ENCODE peak calls at places on chromosomes 5 and 9, in seven cellular contexts. One of them, this sample, is unnamed. For H3K4me1, the result is how much of the 10 kb centered on the place peaks cover.

GRCh38 chr9:12162101-12162500 is 531.1 kb upstream of the TYRP1 start:
- DNase-seq in colonic mucosa: no peak
- DNase-seq in HCT116: no peak
- DNase-seq in mesenchymal stem cell: no peak
- DNase-seq in psoas muscle: no peak
- DNase-seq in esophagus squamous epithelium: no peak
- DNase-seq in upper lobe of right lung: no peak
- DNase-seq in this sample: no peak

GRCh38 chr9:2465921-2466460 is 155.6 kb upstream of the VLDLR start:
- DNase-seq in mesenchymal stem cell: no peak
- DNase-seq in psoas muscle: no peak
- DNase-seq in upper lobe of right lung: no peak
- DNase-seq in colonic mucosa: peak
- DNase-seq in esophagus squamous epithelium: no peak
- DNase-seq in HCT116: peak
- DNase-seq in this sample: no peak

GRCh38 chr5:55919625-55920024 is 68.5 kb downstream of the IL31RA start:
- DNase-seq in upper lobe of right lung: no peak
- DNase-seq in esophagus squamous epithelium: no peak
- DNase-seq in colonic mucosa: peak
- DNase-seq in psoas muscle: no peak
- DNase-seq in HCT116: no peak
- DNase-seq in mesenchymal stem cell: no peak
- DNase-seq in this sample: no peak

GRCh38 chr5:106097308-106097707 is 1573.4 kb downstream of the EFNA5 start:
- DNase-seq in upper lobe of right lung: no peak
- DNase-seq in psoas muscle: no peak
- DNase-seq in colonic mucosa: no peak
- DNase-seq in HCT116: no peak
- DNase-seq in esophagus squamous epithelium: no peak
- DNase-seq in mesenchymal stem cell: no peak
- DNase-seq in this sample: no peak

GRCh38 chr5:157085930-157086329 is 22.9 kb downstream of the HAVCR2 start:
- DNase-seq in colonic mucosa: no peak
- DNase-seq in mesenchymal stem cell: no peak
- DNase-seq in psoas muscle: no peak
- DNase-seq in esophagus squamous epithelium: no peak
- DNase-seq in HCT116: no peak
- DNase-seq in upper lobe of right lung: no peak
- DNase-seq in this sample: no peak

GRCh38 chr9:94135222-94135621 is 51.0 kb downstream of the PTPDC1 start:
- DNase-seq in mesenchymal stem cell: peak
- DNase-seq in colonic mucosa: no peak
- DNase-seq in psoas muscle: no peak
- DNase-seq in esophagus squamous epithelium: no peak
- DNase-seq in upper lobe of right lung: no peak
- DNase-seq in HCT116: no peak
- DNase-seq in this sample: no peak

GRCh38 chr9:79670269-79670961 is 98.7 kb downstream of the TLE4 start:
- DNase-seq in psoas muscle: no peak
- DNase-seq in HCT116: no peak
- DNase-seq in upper lobe of right lung: no peak
- DNase-seq in mesenchymal stem cell: no peak
- DNase-seq in colonic mucosa: no peak
- DNase-seq in esophagus squamous epithelium: no peak
- DNase-seq in this sample: no peak

GRCh38 chr9:106785200-106785599 is 77.8 kb upstream of the ZNF462 start:
- DNase-seq in mesenchymal stem cell: no peak
- DNase-seq in psoas muscle: no peak
- DNase-seq in esophagus squamous epithelium: no peak
- DNase-seq in colonic mucosa: no peak
- DNase-seq in upper lobe of right lung: no peak
- DNase-seq in HCT116: no peak
- DNase-seq in this sample: no peak

GRCh38 chr9:108536836-108537601 is 318.8 kb downstream of the ACTL7B start:
- DNase-seq in esophagus squamous epithelium: no peak
- DNase-seq in mesenchymal stem cell: no peak
- DNase-seq in upper lobe of right lung: no peak
- DNase-seq in colonic mucosa: no peak
- DNase-seq in HCT116: no peak
- DNase-seq in psoas muscle: no peak
- DNase-seq in this sample: no peak

GRCh38 chr5:104551628-104552027 is 989.0 kb upstream of the NUDT12 start:
- DNase-seq in colonic mucosa: no peak
- DNase-seq in upper lobe of right lung: no peak
- DNase-seq in HCT116: no peak
- DNase-seq in mesenchymal stem cell: no peak
- DNase-seq in esophagus squamous epithelium: no peak
- DNase-seq in psoas muscle: no peak
- DNase-seq in this sample: no peak

GRCh38 chr5:140827704-140828401 is at the start of gene PCDHA6:
- DNase-seq in upper lobe of right lung: no peak
- DNase-seq in HCT116: no peak
- DNase-seq in esophagus squamous epithelium: no peak
- DNase-seq in mesenchymal stem cell: peak
- DNase-seq in colonic mucosa: no peak
- DNase-seq in psoas muscle: no peak
- DNase-seq in this sample: no peak

GRCh38 chr5:32390819-32391591 is 53.5 kb downstream of the ZFR start:
- DNase-seq in HCT116: peak
- DNase-seq in mesenchymal stem cell: peak
- DNase-seq in upper lobe of right lung: no peak
- DNase-seq in psoas muscle: no peak
- DNase-seq in colonic mucosa: no peak
- DNase-seq in esophagus squamous epithelium: no peak
- DNase-seq in this sample: no peak

GRCh38 chr5:10761842-10762165 is 770 bp upstream of the DAP start:
- DNase-seq in HCT116: no peak
- DNase-seq in esophagus squamous epithelium: no peak
- DNase-seq in mesenchymal stem cell: no peak
- DNase-seq in colonic mucosa: no peak
- DNase-seq in upper lobe of right lung: no peak
- DNase-seq in psoas muscle: no peak
- DNase-seq in this sample: no peak

GRCh38 chr5:151691706-151692105 is 5.0 kb upstream of the SPARC start:
- DNase-seq in mesenchymal stem cell: no peak
- DNase-seq in psoas muscle: no peak
- DNase-seq in upper lobe of right lung: no peak
- DNase-seq in colonic mucosa: no peak
- DNase-seq in esophagus squamous epithelium: no peak
- DNase-seq in HCT116: no peak
- DNase-seq in this sample: no peak

GRCh38 chr9:127847155-127847463 is 7.3 kb downstream of the ENG start:
- DNase-seq in HCT116: no peak
- DNase-seq in colonic mucosa: no peak
- DNase-seq in psoas muscle: no peak
- DNase-seq in mesenchymal stem cell: peak
- DNase-seq in esophagus squamous epithelium: no peak
- DNase-seq in upper lobe of right lung: no peak
- DNase-seq in this sample: peak
- H3K27ac ChIP-seq in HCT116: no peak
- H3K27ac ChIP-seq in colonic mucosa: no peak
- H3K27ac ChIP-seq in psoas muscle: peak
- H3K27ac ChIP-seq in mesenchymal stem cell: peak
- H3K27ac ChIP-seq in esophagus squamous epithelium: no peak
- H3K27ac ChIP-seq in upper lobe of right lung: peak
- H3K27ac ChIP-seq in this sample: peak

GRCh38 chr9:134538856-134539562 is 102.6 kb upstream of the COL5A1 start:
- DNase-seq in psoas muscle: no peak
- DNase-seq in upper lobe of right lung: no peak
- DNase-seq in colonic mucosa: no peak
- DNase-seq in mesenchymal stem cell: no peak
- DNase-seq in HCT116: no peak
- DNase-seq in esophagus squamous epithelium: no peak
- DNase-seq in this sample: no peak

GRCh38 chr9:134537891-134538520 is 103.6 kb upstream of the COL5A1 start:
- DNase-seq in colonic mucosa: no peak
- DNase-seq in upper lobe of right lung: no peak
- DNase-seq in mesenchymal stem cell: no peak
- DNase-seq in HCT116: no peak
- DNase-seq in esophagus squamous epithelium: no peak
- DNase-seq in psoas muscle: no peak
- DNase-seq in this sample: no peak

GRCh38 chr9:134535171-134535570 is 106.4 kb upstream of the COL5A1 start:
- DNase-seq in esophagus squamous epithelium: no peak
- DNase-seq in colonic mucosa: no peak
- DNase-seq in psoas muscle: no peak
- DNase-seq in mesenchymal stem cell: no peak
- DNase-seq in upper lobe of right lung: no peak
- DNase-seq in HCT116: no peak
- DNase-seq in this sample: no peak

GRCh38 chr9:134536101-134536900 is 105.3 kb upstream of the COL5A1 start:
- DNase-seq in mesenchymal stem cell: peak
- DNase-seq in esophagus squamous epithelium: no peak
- DNase-seq in HCT116: no peak
- DNase-seq in psoas muscle: no peak
- DNase-seq in upper lobe of right lung: no peak
- DNase-seq in colonic mucosa: no peak
- DNase-seq in this sample: no peak

GRCh38 chr9:134536931-134537330 is 104.7 kb upstream of the COL5A1 start:
- DNase-seq in esophagus squamous epithelium: no peak
- DNase-seq in upper lobe of right lung: no peak
- DNase-seq in HCT116: no peak
- DNase-seq in colonic mucosa: no peak
- DNase-seq in mesenchymal stem cell: no peak
- DNase-seq in psoas muscle: no peak
- DNase-seq in this sample: no peak
- H3K4me1 ChIP-seq in esophagus squamous epithelium: under half
- H3K4me1 ChIP-seq in upper lobe of right lung: under half
- H3K4me1 ChIP-seq in HCT116: under half
- H3K4me1 ChIP-seq in colonic mucosa: under half
- H3K4me1 ChIP-seq in mesenchymal stem cell: under half
- H3K4me1 ChIP-seq in psoas muscle: under half
- H3K4me1 ChIP-seq in this sample: under half

GRCh38 chr5:126189862-126190261 is 233.3 kb upstream of the GRAMD2B start:
- DNase-seq in psoas muscle: no peak
- DNase-seq in mesenchymal stem cell: no peak
- DNase-seq in upper lobe of right lung: no peak
- DNase-seq in colonic mucosa: no peak
- DNase-seq in HCT116: no peak
- DNase-seq in esophagus squamous epithelium: no peak
- DNase-seq in this sample: no peak
- H3K4me3 ChIP-seq in psoas muscle: no peak
- H3K4me3 ChIP-seq in mesenchymal stem cell: no peak
- H3K4me3 ChIP-seq in upper lobe of right lung: no peak
- H3K4me3 ChIP-seq in colonic mucosa: no peak
- H3K4me3 ChIP-seq in HCT116: no peak
- H3K4me3 ChIP-seq in esophagus squamous epithelium: no peak
- H3K4me3 ChIP-seq in this sample: no peak

GRCh38 chr9:34591091-34591910 is 1.8 kb upstream of the CNTFR start:
- DNase-seq in colonic mucosa: peak
- DNase-seq in upper lobe of right lung: peak
- DNase-seq in psoas muscle: peak
- DNase-seq in mesenchymal stem cell: peak
- DNase-seq in HCT116: peak
- DNase-seq in esophagus squamous epithelium: no peak
- DNase-seq in this sample: peak
- H3K27ac ChIP-seq in colonic mucosa: no peak
- H3K27ac ChIP-seq in upper lobe of right lung: no peak
- H3K27ac ChIP-seq in psoas muscle: peak
- H3K27ac ChIP-seq in mesenchymal stem cell: no peak
- H3K27ac ChIP-seq in HCT116: no peak
- H3K27ac ChIP-seq in esophagus squamous epithelium: no peak
- H3K27ac ChIP-seq in this sample: peak

DNA sequence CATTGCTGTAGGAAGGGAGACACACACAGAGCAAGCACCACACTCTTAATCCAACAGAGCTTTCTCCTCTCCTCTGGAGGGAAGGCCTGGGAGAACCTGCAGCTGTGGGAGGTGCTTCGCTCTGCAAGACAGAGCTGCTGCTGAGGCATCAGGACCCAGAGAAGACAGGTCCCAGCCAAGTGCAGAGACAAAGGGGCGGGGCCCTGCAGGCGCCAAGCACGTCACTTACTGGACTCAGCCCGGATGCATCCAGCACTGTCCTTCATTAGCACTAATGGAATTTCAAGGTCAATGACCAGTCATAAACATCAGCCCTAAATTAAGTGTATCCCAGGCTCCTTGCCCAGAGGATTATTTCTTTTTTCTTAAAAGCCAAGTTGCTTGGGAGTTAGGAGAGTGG is 337.1 kb upstream of the PANK3 start:
- DNase-seq in colonic mucosa: peak
- DNase-seq in psoas muscle: peak
- DNase-seq in HCT116: no peak
- DNase-seq in mesenchymal stem cell: peak
- DNase-seq in upper lobe of right lung: peak
- DNase-seq in esophagus squamous epithelium: no peak
- DNase-seq in this sample: no peak
- H3K4me1 ChIP-seq in colonic mucosa: under half
- H3K4me1 ChIP-seq in psoas muscle: under half
- H3K4me1 ChIP-seq in HCT116: under half
- H3K4me1 ChIP-seq in mesenchymal stem cell: under half
- H3K4me1 ChIP-seq in upper lobe of right lung: under half
- H3K4me1 ChIP-seq in esophagus squamous epithelium: under half
- H3K4me1 ChIP-seq in this sample: under half

DNA sequence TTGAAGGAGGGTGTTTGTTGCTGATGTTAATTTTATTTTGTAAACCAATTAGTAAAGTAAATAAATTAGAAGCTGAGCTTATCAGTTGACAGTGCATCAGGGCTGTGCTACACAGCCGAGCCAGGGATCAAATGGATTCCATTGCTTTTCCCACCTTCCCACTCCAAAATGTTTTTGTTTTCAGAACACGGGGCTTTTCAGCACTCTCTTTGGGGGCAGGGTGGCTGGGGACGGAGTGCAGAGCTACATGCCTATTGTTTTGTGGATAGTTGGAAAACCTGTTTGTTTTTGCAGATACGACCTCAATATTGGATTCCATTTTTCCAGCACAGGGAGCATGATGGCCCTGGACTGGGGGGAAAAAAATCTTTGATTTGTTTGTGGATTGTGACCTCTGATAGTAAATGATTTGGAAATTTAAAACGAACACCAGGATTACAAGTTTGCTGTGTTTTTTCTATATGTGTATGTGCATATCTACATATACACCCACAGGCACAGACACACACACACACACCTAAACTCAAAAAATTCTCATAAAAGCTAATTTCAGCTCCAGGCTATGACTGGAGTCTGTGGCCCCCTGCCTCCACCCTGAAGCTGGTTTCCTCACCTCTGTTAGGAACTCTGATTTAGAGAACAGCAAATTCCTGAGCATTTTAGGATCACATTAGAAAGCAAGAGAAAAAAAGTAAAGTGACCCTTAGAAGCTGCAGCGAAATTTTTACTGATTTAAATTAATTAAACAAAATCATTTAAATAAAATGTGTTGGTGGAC is 371.7 kb upstream of the IRX2 start:
- DNase-seq in colonic mucosa: no peak
- DNase-seq in esophagus squamous epithelium: no peak
- DNase-seq in HCT116: no peak
- DNase-seq in upper lobe of right lung: no peak
- DNase-seq in mesenchymal stem cell: no peak
- DNase-seq in psoas muscle: no peak
- DNase-seq in this sample: no peak
- H3K4me3 ChIP-seq in colonic mucosa: no peak
- H3K4me3 ChIP-seq in esophagus squamous epithelium: no peak
- H3K4me3 ChIP-seq in HCT116: no peak
- H3K4me3 ChIP-seq in upper lobe of right lung: no peak
- H3K4me3 ChIP-seq in mesenchymal stem cell: no peak
- H3K4me3 ChIP-seq in psoas muscle: no peak
- H3K4me3 ChIP-seq in this sample: no peak